ENCODE peak calls at places on chromosome 5, in five cellular contexts. One of them, this sample, is unnamed.

GRCh38 chr5:161086456-161086855 is 234.4 kb upstream of the ATP10B start:
- DNase-seq in thyroid gland: no peak
- DNase-seq in stimulated activated CD4-positive, alpha-beta T cell treated with anti-CD3 and anti-CD28 coated beads, Interleukin-15, amount 100 ng/mL, for 1 hour: no peak
- DNase-seq in HT-29: no peak
- DNase-seq in effector memory CD4-positive, alpha-beta T cell: no peak
- DNase-seq in this sample: no peak

GRCh38 chr5:5799229-5799628 is 376.8 kb downstream of the ICE1 start:
- DNase-seq in stimulated activated CD4-positive, alpha-beta T cell treated with anti-CD3 and anti-CD28 coated beads, Interleukin-15, amount 100 ng/mL, for 1 hour: no peak
- DNase-seq in thyroid gland: no peak
- DNase-seq in effector memory CD4-positive, alpha-beta T cell: no peak
- DNase-seq in HT-29: no peak
- DNase-seq in this sample: no peak

GRCh38 chr5:109496112-109496511 is 86.3 kb upstream of the PJA2 start:
- DNase-seq in effector memory CD4-positive, alpha-beta T cell: no peak
- DNase-seq in thyroid gland: no peak
- DNase-seq in HT-29: no peak
- DNase-seq in stimulated activated CD4-positive, alpha-beta T cell treated with anti-CD3 and anti-CD28 coated beads, Interleukin-15, amount 100 ng/mL, for 1 hour: no peak
- DNase-seq in this sample: no peak

GRCh38 chr5:105503950-105504349 is 1941.4 kb upstream of the NUDT12 start:
- DNase-seq in stimulated activated CD4-positive, alpha-beta T cell treated with anti-CD3 and anti-CD28 coated beads, Interleukin-15, amount 100 ng/mL, for 1 hour: no peak
- DNase-seq in HT-29: no peak
- DNase-seq in thyroid gland: no peak
- DNase-seq in effector memory CD4-positive, alpha-beta T cell: no peak
- DNase-seq in this sample: no peak

GRCh38 chr5:109239501-109239900 is 170.3 kb downstream of the PJA2 start:
- DNase-seq in stimulated activated CD4-positive, alpha-beta T cell treated with anti-CD3 and anti-CD28 coated beads, Interleukin-15, amount 100 ng/mL, for 1 hour: no peak
- DNase-seq in thyroid gland: no peak
- DNase-seq in effector memory CD4-positive, alpha-beta T cell: no peak
- DNase-seq in HT-29: no peak
- DNase-seq in this sample: no peak

GRCh38 chr5:100900796-100901731 is 2.0 kb downstream of the ST8SIA4 start:
- DNase-seq in stimulated activated CD4-positive, alpha-beta T cell treated with anti-CD3 and anti-CD28 coated beads, Interleukin-15, amount 100 ng/mL, for 1 hour: peak
- DNase-seq in thyroid gland: peak
- DNase-seq in HT-29: no peak
- DNase-seq in effector memory CD4-positive, alpha-beta T cell: peak
- DNase-seq in this sample: peak

GRCh38 chr5:119304439-119304838 is 51.4 kb upstream of the TNFAIP8 start:
- DNase-seq in stimulated activated CD4-positive, alpha-beta T cell treated with anti-CD3 and anti-CD28 coated beads, Interleukin-15, amount 100 ng/mL, for 1 hour: no peak
- DNase-seq in HT-29: peak
- DNase-seq in effector memory CD4-positive, alpha-beta T cell: no peak
- DNase-seq in thyroid gland: no peak
- DNase-seq in this sample: no peak

GRCh38 chr5:127916875-127917573 is 166.5 kb upstream of the SLC12A2 start:
- DNase-seq in stimulated activated CD4-positive, alpha-beta T cell treated with anti-CD3 and anti-CD28 coated beads, Interleukin-15, amount 100 ng/mL, for 1 hour: no peak
- DNase-seq in effector memory CD4-positive, alpha-beta T cell: no peak
- DNase-seq in HT-29: no peak
- DNase-seq in thyroid gland: no peak
- DNase-seq in this sample: no peak

GRCh38 chr5:118447350-118447749 is 541.0 kb downstream of the DTWD2 start:
- DNase-seq in HT-29: no peak
- DNase-seq in thyroid gland: no peak
- DNase-seq in effector memory CD4-positive, alpha-beta T cell: no peak
- DNase-seq in stimulated activated CD4-positive, alpha-beta T cell treated with anti-CD3 and anti-CD28 coated beads, Interleukin-15, amount 100 ng/mL, for 1 hour: no peak
- DNase-seq in this sample: no peak

GRCh38 chr5:112551437-112552018 is 132.5 kb upstream of the EPB41L4A start:
- DNase-seq in HT-29: peak
- DNase-seq in stimulated activated CD4-positive, alpha-beta T cell treated with anti-CD3 and anti-CD28 coated beads, Interleukin-15, amount 100 ng/mL, for 1 hour: no peak
- DNase-seq in thyroid gland: peak
- DNase-seq in effector memory CD4-positive, alpha-beta T cell: no peak
- DNase-seq in this sample: peak

GRCh38 chr5:111280282-111280901 is 56.2 kb downstream of the CAMK4 start:
- DNase-seq in HT-29: no peak
- DNase-seq in thyroid gland: no peak
- DNase-seq in effector memory CD4-positive, alpha-beta T cell: no peak
- DNase-seq in stimulated activated CD4-positive, alpha-beta T cell treated with anti-CD3 and anti-CD28 coated beads, Interleukin-15, amount 100 ng/mL, for 1 hour: no peak
- DNase-seq in this sample: no peak